ENCODE peak calls at places on chromosomes 3 and 15, in four cellular contexts. R is AG04449; L is osteocyte; Q is stimulated activated CD4-positive, alpha-beta T cell treated with anti-CD3 and anti-CD28 coated beads, Interleukin-12 subunit alpha, Interleukin-12 subunit beta, amount 100 ng/mL, for 24 hours. S is an unnamed sample.

GRCh38 chr3:151538706-151539403 is 78.0 kb upstream of the IGSF10 start:
- DNase-seq in R (no peak), L (no peak), Q (no peak), S (no peak)

GRCh38 chr15:25989327-25989726 is 126.2 kb upstream of the ATP10A start:
- DNase-seq in R (no peak), L (no peak), Q (no peak), S (peak)

GRCh38 chr3:126155819-126156218 is 24.6 kb downstream of the ALDH1L1 start:
- DNase-seq in R (no peak), L (no peak), Q (no peak), S (peak)

GRCh38 chr3:146498002-146498736 is 28.8 kb upstream of the PLSCR2 start:
- DNase-seq in R (no peak), L (no peak), Q (peak), S (no peak)

GRCh38 chr3:170690133-170690981 is 104.5 kb upstream of the SLC7A14 start:
- DNase-seq in R (no peak), L (no peak), Q (peak), S (no peak)

GRCh38 chr3:55592572-55592971 is 105.5 kb upstream of the WNT5A start:
- DNase-seq in R (no peak), L (no peak), Q (no peak), S (no peak)

GRCh38 chr3:40593351-40593750 is 68.6 kb downstream of the ZNF621 start:
- DNase-seq in R (peak), L (peak), Q (no peak), S (no peak)

GRCh38 chr3:189773056-189773455 is 141.9 kb downstream of the TP63 start:
- DNase-seq in R (peak), L (no peak), Q (no peak), S (no peak)

GRCh38 chr15:43749690-43750345 is 3.6 kb downstream of the PDIA3 start:
- DNase-seq in R (no peak), L (no peak), Q (peak), S (no peak)

GRCh38 chr15:67505675-67506572 is 15.0 kb upstream of the C15orf61 start:
- DNase-seq in R (no peak), L (no peak), Q (no peak), S (no peak)

GRCh38 chr3:197554196-197554561 is 1.6 kb downstream of the BDH1 start:
- DNase-seq in R (no peak), L (no peak), Q (no peak), S (no peak)

GRCh38 chr3:168512802-168513201 is 417.1 kb upstream of the GOLIM4 start:
- DNase-seq in R (no peak), L (no peak), Q (no peak), S (no peak)

GRCh38 chr15:101159096-101159935 is 92.5 kb downstream of the CHSY1 start:
- DNase-seq in R (no peak), L (no peak), Q (peak), S (no peak)

S was measured in esophagus muscularis mucosa.